ENCODE peak calls at places on chromosome 6, in six cellular contexts. O, F, C, G, W and E are unnamed samples. For H3K4me1, the result is how much of the 10 kb centered on the place peaks cover.

GRCh38 chr6:110944681-110945151 is 13.8 kb upstream of the GTF3C6 start:
- DNase-seq in C (peak), G (peak), F (peak), O (no peak), W (peak), E (no peak)

GRCh38 chr6:82143041-82143481 is 104.5 kb downstream of the IBTK start:
- DNase-seq in F (no peak), C (no peak), G (no peak), O (no peak), W (no peak), E (no peak)

GRCh38 chr6:160013987-160014868 is 45.3 kb downstream of the IGF2R start:
- DNase-seq in F (no peak), O (no peak), W (no peak), C (no peak), G (peak), E (no peak)

GRCh38 chr6:105452376-105452775 is 49.5 kb upstream of the PREP start:
- DNase-seq in C (no peak), F (no peak), O (no peak), W (no peak), G (no peak), E (no peak)

GRCh38 chr6:22251331-22251730 is 45.5 kb downstream of the PRL start:
- DNase-seq in G (no peak), F (no peak), O (no peak), C (no peak), W (no peak), E (no peak)

GRCh38 chr6:107706516-107706915 is 117.6 kb downstream of the SCML4 start:
- DNase-seq in G (no peak), O (no peak), C (no peak), F (no peak), W (no peak), E (no peak)

GRCh38 chr6:47126647-47127339 is 84.7 kb upstream of the ADGRF1 start:
- DNase-seq in C (no peak), G (peak), F (no peak), O (no peak), W (no peak), E (no peak)

GRCh38 chr6:57435475-57436163 is 118.2 kb downstream of the PRIM2 start:
- DNase-seq in G (no peak), F (no peak), W (no peak), O (no peak), C (no peak), E (no peak)

GRCh38 chr6:55009114-55009513 is 162.5 kb downstream of the FAM83B start:
- DNase-seq in G (no peak), C (no peak), O (no peak), W (no peak), F (no peak), E (no peak)

GRCh38 chr6:136039185-136039584 is 187.7 kb downstream of the PDE7B start:
- DNase-seq in F (no peak), W (no peak), G (no peak), C (no peak), O (no peak), E (no peak)

GRCh38 chr6:39029156-39030011 is 19.2 kb upstream of the GLP1R start:
- DNase-seq in G (peak), O (peak), W (peak), C (no peak), F (peak), E (no peak)

DNA sequence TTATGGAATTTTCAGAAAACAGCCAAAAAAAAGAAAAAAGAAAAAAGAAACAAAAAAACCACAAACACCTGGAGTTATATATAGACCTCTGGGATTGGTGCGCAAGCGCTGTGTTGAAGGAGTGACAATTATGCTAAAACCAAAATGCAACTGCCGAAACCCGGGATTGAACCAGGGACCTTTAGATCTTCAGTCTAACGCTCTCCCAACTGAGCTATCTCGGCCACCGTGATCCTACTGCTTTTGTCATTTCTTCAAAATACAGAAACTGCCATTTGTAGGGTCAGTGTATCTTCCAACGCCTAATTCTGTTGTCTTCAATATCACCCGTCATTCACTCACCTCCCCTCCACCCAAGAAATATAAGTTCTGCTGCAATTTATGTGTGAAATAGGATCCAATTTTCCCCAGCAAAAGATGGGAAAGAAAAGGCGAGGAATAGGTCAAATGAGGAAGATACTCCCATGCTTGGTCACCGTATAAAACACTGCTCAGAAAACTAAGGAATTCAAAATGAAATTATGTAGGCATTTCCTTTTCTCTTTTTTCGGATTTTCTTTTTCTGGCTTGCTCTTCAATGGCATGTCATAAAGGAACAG is 116.0 kb downstream of the TRIM27 start:
- DNase-seq in O (peak), W (peak), G (peak), C (no peak), F (peak), E (peak)
- H3K4me3 ChIP-seq in O (peak), W (peak), G (peak), C (peak), F (no peak), E (peak)

GRCh38 chr6:36463686-36464085 is 20.9 kb downstream of the KCTD20 start:
- DNase-seq in W (no peak), O (no peak), C (no peak), G (no peak), F (no peak), E (no peak)

GRCh38 chr6:36467625-36468024 is 24.8 kb downstream of the KCTD20 start:
- DNase-seq in C (no peak), G (no peak), F (no peak), O (no peak), W (no peak), E (no peak)

GRCh38 chr6:36461646-36462045 is 18.8 kb downstream of the KCTD20 start:
- DNase-seq in W (no peak), O (no peak), F (no peak), C (no peak), G (no peak), E (no peak)

GRCh38 chr6:36460916-36461315 is 18.1 kb downstream of the KCTD20 start:
- DNase-seq in W (no peak), F (no peak), O (no peak), C (no peak), G (no peak), E (no peak)

DNA sequence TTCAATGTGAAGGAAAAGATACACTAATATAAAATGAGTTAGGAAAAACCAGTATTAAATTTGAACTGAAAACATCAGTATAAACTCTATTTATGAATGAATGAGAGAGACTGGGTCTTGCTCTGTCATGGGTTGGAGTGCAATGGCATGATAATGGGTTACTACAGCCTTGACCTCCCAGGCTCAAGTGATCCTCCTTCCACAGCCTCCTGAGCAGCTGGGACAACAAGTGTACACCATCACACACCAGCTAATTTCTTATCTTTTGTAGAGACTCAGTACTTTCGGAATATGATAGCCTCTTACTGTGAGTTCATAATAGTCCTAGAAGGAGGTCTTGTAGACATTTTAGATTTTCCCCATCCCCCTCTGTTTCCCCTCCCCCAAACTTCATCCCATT is 21.4 kb downstream of the KCTD20 start:
- DNase-seq in F (no peak), C (no peak), G (no peak), O (peak), W (no peak), E (no peak)
- TF ChIP-seq ZNF274 in F (no peak), C (no peak), G (no peak), O (no peak), W (no peak), E (no peak)

GRCh38 chr6:44037847-44038542 is 89.3 kb downstream of the MRPL14 start:
- DNase-seq in F (no peak), G (no peak), C (no peak), W (no peak), O (no peak), E (no peak)
- H3K4me1 ChIP-seq in F (half or more), G (half or more), C (under half), W (under half), O (under half), E (under half)

GRCh38 chr6:148455674-148456559 is 113.3 kb downstream of the SASH1 start:
- DNase-seq in C (no peak), G (no peak), O (no peak), F (no peak), W (no peak), E (no peak)
- H3K4me3 ChIP-seq in C (no peak), G (no peak), O (no peak), F (no peak), W (no peak), E (no peak)

GRCh38 chr6:169417101-169417500 is 163.5 kb upstream of the THBS2 start:
- DNase-seq in O (no peak), C (no peak), W (no peak), G (no peak), F (no peak), E (no peak)

GRCh38 chr6:169411296-169411695 is 157.7 kb upstream of the THBS2 start:
- DNase-seq in C (no peak), O (no peak), W (no peak), G (no peak), F (no peak), E (no peak)

GRCh38 chr6:169411722-169412121 is 158.1 kb upstream of the THBS2 start:
- DNase-seq in W (no peak), O (no peak), C (no peak), G (no peak), F (no peak), E (no peak)

GRCh38 chr6:169416249-169416648 is 162.6 kb upstream of the THBS2 start:
- DNase-seq in O (no peak), C (no peak), F (no peak), W (no peak), G (no peak), E (no peak)

DNA sequence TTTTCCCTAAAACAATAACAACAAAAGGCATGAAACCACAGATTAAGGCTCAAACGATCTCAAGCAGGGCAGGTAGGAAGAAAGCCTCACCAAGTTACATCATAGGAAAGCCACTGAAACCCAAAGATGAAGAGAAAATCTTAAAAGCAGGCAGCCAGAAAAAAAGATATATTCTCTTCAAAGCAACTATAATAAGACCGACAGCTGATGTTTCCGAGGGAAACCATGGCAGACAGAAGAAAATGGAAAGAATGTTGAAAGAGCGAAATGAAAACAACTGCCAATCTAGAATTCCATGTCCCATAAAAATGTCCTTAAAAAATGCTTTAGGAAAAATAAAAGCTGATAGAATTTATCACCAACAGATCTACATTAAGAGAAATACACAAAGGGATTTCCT is 161.5 kb upstream of the THBS2 start:
- DNase-seq in O (no peak), F (no peak), G (no peak), C (no peak), W (no peak), E (no peak)
- TF ChIP-seq ZNF274 in O (no peak), F (no peak), G (no peak), C (no peak), W (no peak), E (no peak)

GRCh38 chr6:170444056-170444505 is 109.0 kb downstream of the PSMB1 start:
- DNase-seq in W (no peak), G (no peak), C (no peak), O (no peak), F (no peak), E (no peak)

GRCh38 chr6:170440437-170440836 is 112.7 kb downstream of the PSMB1 start:
- DNase-seq in C (no peak), W (no peak), F (no peak), G (no peak), O (no peak), E (no peak)

GRCh38 chr6:170441316-170441715 is 111.8 kb downstream of the PSMB1 start:
- DNase-seq in F (no peak), W (no peak), C (no peak), G (no peak), O (no peak), E (no peak)

GRCh38 chr6:170443151-170443662 is 109.9 kb downstream of the PSMB1 start:
- DNase-seq in W (no peak), G (no peak), C (no peak), F (no peak), O (no peak), E (no peak)

DNA sequence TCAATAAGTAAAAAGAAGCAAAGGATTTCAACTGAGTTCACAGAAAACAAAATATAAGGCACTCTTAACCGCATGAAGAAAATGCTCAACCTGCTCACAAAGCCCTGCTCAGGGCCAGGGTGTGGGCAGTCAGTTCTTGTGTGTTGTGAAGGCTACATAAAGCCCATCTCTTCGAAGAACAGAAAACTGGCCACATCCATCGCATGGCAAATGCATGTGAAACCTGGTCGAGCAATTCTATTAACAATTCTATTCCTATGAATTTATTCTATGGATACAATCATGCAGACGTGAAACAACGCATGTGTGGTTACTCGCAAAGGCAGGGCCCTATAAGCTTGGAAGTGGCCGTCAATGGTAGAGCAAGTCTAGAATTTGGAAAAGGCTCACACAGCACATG is 110.5 kb downstream of the PSMB1 start:
- DNase-seq in O (no peak), F (no peak), C (no peak), W (no peak), G (no peak), E (no peak)
- H3K4me1 ChIP-seq in O (under half), F (under half), C (under half), W (under half), G (under half), E (under half)

GRCh38 chr6:116512155-116512559 is 718 bp downstream of the CALHM5 start:
- DNase-seq in C (no peak), F (no peak), G (no peak), O (no peak), W (no peak), E (no peak)
- H3K4me3 ChIP-seq in C (no peak), F (no peak), G (no peak), O (no peak), W (no peak), E (no peak)